ENCODE peak calls at places on chromosomes 13 and 19, in five cellular contexts. H is lung, U is bronchial epithelial cell, D is psoas muscle, P is retinal pigment epithelial cell. G is an unnamed sample.

GRCh38 chr19:29255006-29255405 is 42.1 kb upstream of the UQCRFS1 start:
- DNase-seq in H (no peak), U (no peak), D (no peak), P (no peak), G (no peak)

GRCh38 chr19:48900477-48901452 is 653 bp downstream of the NUCB1 start:
- DNase-seq in H (no peak), U (peak; percentile 20), D (peak; percentile 64), P (no peak), G (no peak)

GRCh38 chr19:4712771-4713170 is 10.9 kb downstream of the DPP9 start:
- DNase-seq in H (no peak), U (no peak), D (peak; percentile 81), P (no peak), G (no peak)

GRCh38 chr19:18469245-18470107 is 31.5 kb upstream of the ISYNA1 start:
- DNase-seq in H (peak; percentile 61), U (no peak), D (peak; percentile 87), P (no peak), G (peak; percentile 43)

GRCh38 chr13:107250626-107251025 is 682.7 kb upstream of the ARGLU1 start:
- DNase-seq in H (no peak), U (no peak), D (no peak), P (no peak), G (no peak)

GRCh38 chr13:113969973-113970611 is 3.8 kb downstream of the C13orf46 start:
- DNase-seq in H (peak; percentile 81), U (peak; percentile 51), D (peak; percentile 36), P (no peak), G (no peak)

GRCh38 chr13:70568571-70568970 is 460.3 kb upstream of the KLHL1 start:
- DNase-seq in H (no peak), U (peak; percentile 55), D (no peak), P (no peak), G (peak; percentile 20)

GRCh38 chr19:41327499-41328156 is 17.7 kb downstream of the CCDC97 start:
- DNase-seq in H (peak; percentile 82), U (peak; percentile 85), D (peak; percentile 85), P (peak; percentile 70), G (no peak)

GRCh38 chr13:36006347-36006746 is 124.8 kb downstream of the DCLK1 start:
- DNase-seq in H (peak; percentile 53), U (peak; percentile 55), D (no peak), P (no peak), G (no peak)

GRCh38 chr13:72437458-72437857 is 290.0 kb downstream of the MZT1 start:
- DNase-seq in H (no peak), U (peak; percentile 82), D (no peak), P (no peak), G (peak; percentile 36)

GRCh38 chr13:104936304-104936703 is 1599.2 kb downstream of the EFNB2 start:
- DNase-seq in H (no peak), U (no peak), D (no peak), P (peak; percentile 48), G (no peak)

GRCh38 chr19:32066056-32066455 is 279.4 kb upstream of the ZNF507 start:
- DNase-seq in H (no peak), U (no peak), D (no peak), P (no peak), G (no peak)

GRCh38 chr13:50684366-50684765 is 159.1 kb downstream of the DLEU7 start:
- DNase-seq in H (no peak), U (no peak), D (no peak), P (no peak), G (no peak)

GRCh38 chr13:26412263-26412662 is 145.2 kb upstream of the WASF3 start:
- DNase-seq in H (no peak), U (no peak), D (no peak), P (no peak), G (no peak)

GRCh38 chr13:77176350-77176749 is 149.4 kb upstream of the FBXL3 start:
- DNase-seq in H (no peak), U (peak; percentile 63), D (no peak), P (no peak), G (no peak)

GRCh38 chr13:36673838-36674326 is at the start of gene SERTM1:
- DNase-seq in H (no peak), U (no peak), D (peak; percentile 40), P (peak; percentile 16), G (no peak)

GRCh38 chr13:106052200-106052767 is 483.2 kb downstream of the EFNB2 start:
- DNase-seq in H (no peak), U (no peak), D (no peak), P (no peak), G (no peak)

GRCh38 chr19:47644743-47645499 is 36.0 kb downstream of the BICRA start:
- DNase-seq in H (no peak), U (no peak), D (peak; percentile 28), P (no peak), G (peak; percentile 57)

GRCh38 chr19:28727133-28727834 is 485.7 kb downstream of the UQCRFS1 start:
- DNase-seq in H (no peak), U (no peak), D (no peak), P (no peak), G (no peak)

GRCh38 chr19:41521860-41522555 is 54.0 kb upstream of the CEACAM21 start:
- DNase-seq in H (no peak), U (no peak), D (peak; percentile 61), P (no peak), G (no peak)

GRCh38 chr13:93309886-93310520 is 83.4 kb downstream of the GPC6 start:
- DNase-seq in H (no peak), U (peak; percentile 75), D (no peak), P (peak; percentile 73), G (peak; percentile 96)

GRCh38 chr13:52784591-52785340 is 45.1 kb upstream of the CNMD start:
- DNase-seq in H (no peak), U (no peak), D (no peak), P (no peak), G (no peak)

GRCh38 chr19:44671400-44671799 is at the start of gene CEACAM19:
- DNase-seq in H (no peak), U (peak; percentile 94), D (no peak), P (no peak), G (no peak)

GRCh38 chr19:5960005-5961001 is 17.6 kb downstream of the RANBP3 start:
- DNase-seq in H (no peak), U (no peak), D (no peak), P (no peak), G (no peak)

GRCh38 chr13:75226755-75227435 is 255.1 kb downstream of the TBC1D4 start:
- DNase-seq in H (peak; percentile 37), U (peak; percentile 93), D (no peak), P (peak; percentile 92), G (peak; percentile 89)

GRCh38 chr13:90632184-90632583 is 715.3 kb upstream of the MIR17HG start:
- DNase-seq in H (no peak), U (no peak), D (no peak), P (no peak), G (no peak)

GRCh38 chr13:97856001-97856675 is 97.3 kb upstream of the IPO5 start:
- DNase-seq in H (peak; percentile 36), U (no peak), D (peak; percentile 80), P (peak; percentile 72), G (no peak)

GRCh38 chr19:31066385-31066784 is 282.9 kb downstream of the TSHZ3 start:
- DNase-seq in H (no peak), U (peak; percentile 86), D (no peak), P (peak; percentile 72), G (peak; percentile 74)

GRCh38 chr19:45293682-45294081 is 29.0 kb downstream of the CKM start:
- DNase-seq in H (no peak), U (peak; percentile 55), D (no peak), P (no peak), G (no peak)

GRCh38 chr19:44903602-44904425 is 1.8 kb upstream of the APOE start:
- DNase-seq in H (peak; percentile 78), U (peak; percentile 20), D (peak; percentile 84), P (no peak), G (no peak)

GRCh38 chr13:30618938-30619289 is 1.2 kb downstream of the USPL1 start:
- DNase-seq in H (no peak), U (no peak), D (no peak), P (no peak), G (no peak)

GRCh38 chr13:30617315-30618185 is at the start of gene USPL1:
- DNase-seq in H (peak; percentile 98), U (peak; percentile 94), D (peak; percentile 99), P (peak; percentile 96), G (peak; percentile 81)

GRCh38 chr13:30616927-30617314 is 799 bp upstream of the USPL1 start:
- DNase-seq in H (peak; percentile 59), U (peak; percentile 78), D (peak; percentile 79), P (peak; percentile 97), G (peak; percentile 84)

GRCh38 chr13:30618186-30618937 is 642 bp downstream of the USPL1 start:
- DNase-seq in H (no peak), U (peak; percentile 46), D (peak; percentile 60), P (no peak), G (no peak)

GRCh38 chr13:30619731-30620130 is 2.0 kb downstream of the USPL1 start:
- DNase-seq in H (no peak), U (no peak), D (no peak), P (no peak), G (no peak)
- H3K4me3 ChIP-seq in H (no peak overlapping the region), U (no peak overlapping the region), D (peak overlapping the region; percentile 88), P (peak overlapping the region; percentile 9), G (peak overlapping the region; percentile 93)

GRCh38 chr19:52464798-52465470 is 11.6 kb downstream of the ZNF578 start:
- DNase-seq in H (no peak), U (no peak), D (no peak), P (no peak), G (no peak)
- TF ChIP-seq CTCF in H (no peak), U (no peak), D (no peak), P (no peak), G (no peak)

DNA sequence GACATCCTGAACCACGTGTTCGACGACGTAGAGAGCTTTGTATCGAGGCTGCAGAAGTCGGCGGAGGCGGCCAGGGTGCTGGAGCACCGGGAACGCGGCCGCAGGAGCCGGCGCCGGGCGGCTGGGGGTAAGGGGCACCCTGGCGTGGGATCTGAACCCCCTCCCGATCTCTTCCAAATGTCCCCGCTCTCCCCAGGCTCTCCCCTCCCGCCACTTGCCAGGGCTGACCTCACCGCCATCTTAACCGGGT is 6.0 kb downstream of the EPS8L1 start:
- DNase-seq in H (no peak), U (no peak), D (no peak), P (no peak), G (no peak)
- H3K4me3 ChIP-seq in H (no peak overlapping the region), U (peak overlapping the region; percentile 49), D (peak overlapping the region; percentile 66), P (peak overlapping the region; percentile 21), G (peak overlapping the region; percentile 67)

DNA sequence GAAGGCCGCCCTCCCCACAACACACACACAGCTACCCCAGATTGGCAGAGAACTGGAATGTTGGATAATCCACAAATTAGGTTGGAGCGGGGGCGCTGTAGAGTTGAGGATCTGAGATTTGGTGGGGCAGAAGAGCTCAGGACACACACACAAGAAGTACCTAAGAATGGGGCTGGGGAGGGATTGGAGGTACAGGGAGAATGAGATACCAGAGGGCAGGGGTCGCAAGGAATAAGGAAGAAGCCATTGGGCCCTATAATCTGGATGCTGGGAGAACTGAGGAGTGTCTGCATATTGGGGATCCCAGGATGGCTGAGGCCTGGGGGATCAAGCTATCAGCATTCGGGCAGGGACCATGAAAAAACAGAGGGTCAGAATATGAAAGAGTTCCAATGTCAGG is 11.5 kb downstream of the SYT3 start:
- DNase-seq in H (no peak), U (no peak), D (no peak), P (no peak), G (no peak)
- TF ChIP-seq CTCF in H (no peak), U (no peak), D (no peak), P (no peak), G (no peak)

GRCh38 chr19:1285737-1286360 is at the start of gene EFNA2:
- DNase-seq in H (no peak), U (no peak), D (no peak), P (no peak), G (no peak)
- H3K4me3 ChIP-seq in H (no peak within 1 kb of the TSS), U (no peak within 1 kb of the TSS), D (no peak within 1 kb of the TSS), P (peak within 1 kb of the TSS; percentile 23), G (no peak within 1 kb of the TSS)

G was measured in epithelial cell of proximal tubule.